ENCODE peak calls at places on chromosomes 7 and 10, in nine cellular contexts. L is amniotic stem cell; F is DMS153; X is type B pancreatic cell; E is left colon; N is endothelial cell; I is effector memory CD8-positive, alpha-beta T cell; P is effector CD8-positive, alpha-beta T cell; M is NCI-H82. T is an unnamed sample.

GRCh38 chr7:14133752-14134151 is 144.3 kb upstream of the ETV1 start:
- DNase-seq in L (no peak), F (no peak), X (no peak), E (no peak), N (no peak), I (no peak), P (no peak), M (no peak), T (no peak)

GRCh38 chr7:114530074-114530611 is 115.5 kb downstream of the FOXP2 start:
- DNase-seq in L (peak; percentile 23), F (peak; percentile 73), X (no peak), E (no peak), N (no peak), I (no peak), P (no peak), M (peak; percentile 21), T (peak; percentile 92)

GRCh38 chr10:7435674-7436073 is 24.8 kb upstream of the SFMBT2 start:
- DNase-seq in L (no peak), F (no peak), X (no peak), E (no peak), N (no peak), I (no peak), P (no peak), M (no peak), T (no peak)

GRCh38 chr7:76285604-76286374 is 16.7 kb upstream of the HSPB1 start:
- DNase-seq in L (no peak), F (no peak), X (no peak), E (no peak), N (no peak), I (no peak), P (no peak), M (no peak), T (no peak)

GRCh38 chr7:157521061-157521731 is 184.4 kb downstream of the DNAJB6 start:
- DNase-seq in L (no peak), F (no peak), X (peak; percentile 60), E (no peak), N (no peak), I (no peak), P (no peak), M (no peak), T (no peak)

GRCh38 chr7:139725843-139726484 is 51.8 kb downstream of the HIPK2 start:
- DNase-seq in L (no peak), F (no peak), X (no peak), E (no peak), N (no peak), I (no peak), P (no peak), M (no peak), T (no peak)

GRCh38 chr10:100100651-100101525 is 19.2 kb upstream of the CPN1 start:
- DNase-seq in L (no peak), F (no peak), X (no peak), E (no peak), N (no peak), I (no peak), P (no peak), M (peak; percentile 28), T (no peak)

GRCh38 chr7:44060091-44060947 is 5.0 kb downstream of the PGAM2 start:
- DNase-seq in L (no peak), F (no peak), X (no peak), E (peak; percentile 2), N (no peak), I (no peak), P (no peak), M (no peak), T (no peak)

GRCh38 chr10:16360001-16360400 is 76.8 kb upstream of the PTER start:
- DNase-seq in L (no peak), F (no peak), X (no peak), E (no peak), N (no peak), I (no peak), P (no peak), M (no peak), T (peak; percentile 70)

GRCh38 chr10:1078668-1079067 is 22.5 kb downstream of the WDR37 start:
- DNase-seq in L (no peak), F (no peak), X (no peak), E (no peak), N (no peak), I (no peak), P (no peak), M (no peak), T (no peak)

GRCh38 chr10:89398003-89398749 is 5.8 kb downstream of the IFIT1 start:
- DNase-seq in L (no peak), F (no peak), X (no peak), E (no peak), N (no peak), I (no peak), P (no peak), M (no peak), T (no peak)

GRCh38 chr7:39310699-39311098 is 255.5 kb upstream of the YAE1 start:
- DNase-seq in L (no peak), F (no peak), X (no peak), E (no peak), N (no peak), I (no peak), P (no peak), M (no peak), T (no peak)

GRCh38 chr7:87223666-87224065 is 4.1 kb upstream of the TMEM243 start:
- DNase-seq in L (no peak), F (no peak), X (no peak), E (no peak), N (no peak), I (no peak), P (no peak), M (no peak), T (no peak)

GRCh38 chr10:79185067-79185774 is 116.5 kb downstream of the ZMIZ1 start:
- DNase-seq in L (no peak), F (no peak), X (no peak), E (no peak), N (no peak), I (no peak), P (no peak), M (no peak), T (no peak)

GRCh38 chr7:2445047-2445446 is 31.2 kb downstream of the GRIFIN start:
- DNase-seq in L (no peak), F (no peak), X (no peak), E (no peak), N (no peak), I (no peak), P (no peak), M (no peak), T (no peak)

GRCh38 chr10:69377191-69377590 is 39.5 kb downstream of the TACR2 start:
- DNase-seq in L (no peak), F (no peak), X (no peak), E (no peak), N (peak; percentile 37), I (no peak), P (no peak), M (no peak), T (no peak)

GRCh38 chr10:49144021-49144720 is 10.3 kb upstream of the FAM170B start:
- DNase-seq in L (no peak), F (no peak), X (no peak), E (no peak), N (no peak), I (no peak), P (no peak), M (no peak), T (no peak)

GRCh38 chr7:112365551-112365950 is 84.7 kb upstream of the IFRD1 start:
- DNase-seq in L (no peak), F (no peak), X (no peak), E (no peak), N (no peak), I (no peak), P (no peak), M (no peak), T (no peak)

GRCh38 chr10:77308084-77308732 is 329.4 kb downstream of the KCNMA1 start:
- DNase-seq in L (no peak), F (no peak), X (no peak), E (no peak), N (no peak), I (no peak), P (no peak), M (peak; percentile 90), T (no peak)

GRCh38 chr7:155603190-155603857 is 41.1 kb upstream of the RBM33 start:
- DNase-seq in L (no peak), F (no peak), X (no peak), E (no peak), N (no peak), I (no peak), P (no peak), M (no peak), T (no peak)

GRCh38 chr10:42935466-42935865 is 141.4 kb upstream of the RET start:
- DNase-seq in L (no peak), F (no peak), X (peak; percentile 56), E (no peak), N (no peak), I (no peak), P (no peak), M (no peak), T (no peak)

GRCh38 chr10:11297136-11297535 is 279.5 kb downstream of the CELF2 start:
- DNase-seq in L (no peak), F (no peak), X (peak; percentile 47), E (no peak), N (no peak), I (no peak), P (no peak), M (no peak), T (no peak)

GRCh38 chr10:66627156-66627555 is 298.7 kb upstream of the LRRTM3 start:
- DNase-seq in L (no peak), F (no peak), X (no peak), E (no peak), N (peak; percentile 21), I (no peak), P (no peak), M (peak; percentile 66), T (no peak)

GRCh38 chr7:49639068-49639593 is 134.3 kb upstream of the VWC2 start:
- DNase-seq in L (no peak), F (no peak), X (no peak), E (no peak), N (no peak), I (no peak), P (no peak), M (no peak), T (no peak)

GRCh38 chr7:2843191-2843685 is 870 bp downstream of the GNA12 start:
- DNase-seq in L (no peak), F (no peak), X (no peak), E (no peak), N (no peak), I (no peak), P (no peak), M (peak; percentile 36), T (no peak)

GRCh38 chr10:12434277-12434676 is 84.9 kb downstream of the CAMK1D start:
- DNase-seq in L (no peak), F (peak; percentile 1), X (no peak), E (no peak), N (no peak), I (no peak), P (no peak), M (peak; percentile 71), T (no peak)

GRCh38 chr7:19051767-19052375 is 65.6 kb downstream of the TWIST1 start:
- DNase-seq in L (no peak), F (no peak), X (no peak), E (peak; percentile 35), N (peak; percentile 33), I (peak; percentile 2), P (no peak), M (peak; percentile 53), T (no peak)

GRCh38 chr10:71138126-71138860 is 74.1 kb upstream of the UNC5B start:
- DNase-seq in L (no peak), F (peak; percentile 48), X (no peak), E (no peak), N (no peak), I (no peak), P (no peak), M (no peak), T (no peak)

GRCh38 chr10:123563994-123564393 is 102.2 kb upstream of the GPR26 start:
- DNase-seq in L (no peak), F (no peak), X (peak; percentile 34), E (no peak), N (no peak), I (no peak), P (no peak), M (peak; percentile 23), T (no peak)

GRCh38 chr7:21256310-21256877 is 171.5 kb upstream of the SP4 start:
- DNase-seq in L (peak; percentile 11), F (peak; percentile 53), X (no peak), E (peak; percentile 22), N (peak; percentile 16), I (peak; percentile 32), P (no peak), M (peak; percentile 59), T (peak; percentile 67)